ENCODE peak calls at places on chromosomes 13 and 19, in nine cellular contexts. One of them, this sample, is unnamed.

GRCh38 chr19:12932392-12933286 is 872 bp downstream of the FARSA start:
- DNase-seq in stomach: no peak
- DNase-seq in H1: no peak
- DNase-seq in Panc1: no peak
- DNase-seq in GM23338: no peak
- DNase-seq in upper lobe of left lung: no peak
- DNase-seq in suprapubic skin: no peak
- DNase-seq in spleen: no peak
- DNase-seq in K562: no peak
- DNase-seq in this sample: no peak

GRCh38 chr19:29372921-29373797 is 152.6 kb upstream of the VSTM2B start:
- DNase-seq in stomach: no peak
- DNase-seq in H1: no peak
- DNase-seq in Panc1: no peak
- DNase-seq in GM23338: no peak
- DNase-seq in upper lobe of left lung: peak; percentile 12
- DNase-seq in suprapubic skin: peak; percentile 24
- DNase-seq in spleen: peak; percentile 57
- DNase-seq in K562: no peak
- DNase-seq in this sample: peak; percentile 2

GRCh38 chr13:25455146-25455545 is 83.4 kb downstream of the ATP8A2 start:
- DNase-seq in stomach: no peak
- DNase-seq in H1: no peak
- DNase-seq in Panc1: no peak
- DNase-seq in GM23338: no peak
- DNase-seq in upper lobe of left lung: peak; percentile 51
- DNase-seq in suprapubic skin: no peak
- DNase-seq in spleen: no peak
- DNase-seq in K562: no peak
- DNase-seq in this sample: no peak

GRCh38 chr13:113216165-113217056 is 7.0 kb downstream of the CUL4A start:
- DNase-seq in stomach: peak; percentile 60
- DNase-seq in H1: no peak
- DNase-seq in Panc1: no peak
- DNase-seq in GM23338: peak; percentile 70
- DNase-seq in upper lobe of left lung: peak; percentile 89
- DNase-seq in suprapubic skin: no peak
- DNase-seq in spleen: peak; percentile 29
- DNase-seq in K562: peak; percentile 55
- DNase-seq in this sample: peak; percentile 66

GRCh38 chr19:8320564-8321066 is 560 bp downstream of the NDUFA7 start:
- DNase-seq in stomach: no peak
- DNase-seq in H1: no peak
- DNase-seq in Panc1: no peak
- DNase-seq in GM23338: peak; percentile 26
- DNase-seq in upper lobe of left lung: no peak
- DNase-seq in suprapubic skin: no peak
- DNase-seq in spleen: no peak
- DNase-seq in K562: peak; percentile 11
- DNase-seq in this sample: no peak

GRCh38 chr13:107329991-107330390 is 762.1 kb upstream of the ARGLU1 start:
- DNase-seq in stomach: no peak
- DNase-seq in H1: no peak
- DNase-seq in Panc1: no peak
- DNase-seq in GM23338: no peak
- DNase-seq in upper lobe of left lung: no peak
- DNase-seq in suprapubic skin: no peak
- DNase-seq in spleen: no peak
- DNase-seq in K562: no peak
- DNase-seq in this sample: no peak

GRCh38 chr19:277581-278165 is 13.5 kb downstream of the PLPP2 start:
- DNase-seq in stomach: no peak
- DNase-seq in H1: no peak
- DNase-seq in Panc1: no peak
- DNase-seq in GM23338: peak; percentile 84
- DNase-seq in upper lobe of left lung: no peak
- DNase-seq in suprapubic skin: no peak
- DNase-seq in spleen: no peak
- DNase-seq in K562: no peak
- DNase-seq in this sample: no peak

GRCh38 chr13:20272104-20272503 is 40.0 kb upstream of the GJB6 start:
- DNase-seq in stomach: no peak
- DNase-seq in H1: no peak
- DNase-seq in Panc1: no peak
- DNase-seq in GM23338: no peak
- DNase-seq in upper lobe of left lung: no peak
- DNase-seq in suprapubic skin: no peak
- DNase-seq in spleen: no peak
- DNase-seq in K562: no peak
- DNase-seq in this sample: no peak

GRCh38 chr13:80217614-80218456 is 123.1 kb downstream of the SPRY2 start:
- DNase-seq in stomach: no peak
- DNase-seq in H1: peak; percentile 19
- DNase-seq in Panc1: no peak
- DNase-seq in GM23338: peak; percentile 44
- DNase-seq in upper lobe of left lung: no peak
- DNase-seq in suprapubic skin: no peak
- DNase-seq in spleen: no peak
- DNase-seq in K562: no peak
- DNase-seq in this sample: no peak

GRCh38 chr13:25761041-25761440 is 290.8 kb downstream of the SHISA2 start:
- DNase-seq in stomach: no peak
- DNase-seq in H1: no peak
- DNase-seq in Panc1: no peak
- DNase-seq in GM23338: no peak
- DNase-seq in upper lobe of left lung: no peak
- DNase-seq in suprapubic skin: no peak
- DNase-seq in spleen: no peak
- DNase-seq in K562: no peak
- DNase-seq in this sample: no peak

GRCh38 chr13:98060282-98060681 is 82.6 kb upstream of the FARP1 start:
- DNase-seq in stomach: no peak
- DNase-seq in H1: no peak
- DNase-seq in Panc1: no peak
- DNase-seq in GM23338: no peak
- DNase-seq in upper lobe of left lung: no peak
- DNase-seq in suprapubic skin: no peak
- DNase-seq in spleen: no peak
- DNase-seq in K562: no peak
- DNase-seq in this sample: no peak

GRCh38 chr13:107202371-107203023 is 634.6 kb upstream of the ARGLU1 start:
- DNase-seq in stomach: peak; percentile 36
- DNase-seq in H1: no peak
- DNase-seq in Panc1: no peak
- DNase-seq in GM23338: no peak
- DNase-seq in upper lobe of left lung: no peak
- DNase-seq in suprapubic skin: no peak
- DNase-seq in spleen: no peak
- DNase-seq in K562: no peak
- DNase-seq in this sample: no peak

GRCh38 chr19:20238025-20238623 is 71.1 kb downstream of the ZNF486 start:
- DNase-seq in stomach: peak; percentile 94
- DNase-seq in H1: peak; percentile 78
- DNase-seq in Panc1: peak; percentile 62
- DNase-seq in GM23338: peak; percentile 99
- DNase-seq in upper lobe of left lung: peak; percentile 88
- DNase-seq in suprapubic skin: peak; percentile 90
- DNase-seq in spleen: peak; percentile 89
- DNase-seq in K562: peak; percentile 20
- DNase-seq in this sample: peak; percentile 77

DNA sequence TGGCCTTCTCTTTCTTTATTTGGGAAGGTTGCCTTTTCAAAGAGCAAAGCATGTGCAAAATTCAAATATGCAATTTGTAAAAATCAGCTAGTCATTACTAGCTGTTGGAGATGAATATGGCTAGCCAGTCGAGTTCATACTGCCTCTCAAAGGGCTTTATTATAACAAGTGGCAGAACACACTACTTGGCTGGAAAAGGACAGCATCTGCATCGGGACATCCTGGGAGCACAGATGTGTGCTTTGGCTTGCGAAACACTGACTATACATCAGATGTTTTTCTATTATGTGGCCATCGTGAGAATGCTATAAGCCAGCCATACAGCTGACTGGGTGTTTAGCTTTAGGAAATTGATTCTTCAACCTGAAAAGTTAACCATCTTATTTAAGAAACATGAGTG is 424.2 kb downstream of the KCTD12 start:
- DNase-seq in stomach: no peak
- DNase-seq in H1: no peak
- DNase-seq in Panc1: no peak
- DNase-seq in GM23338: no peak
- DNase-seq in upper lobe of left lung: no peak
- DNase-seq in suprapubic skin: no peak
- DNase-seq in spleen: no peak
- DNase-seq in K562: no peak
- DNase-seq in this sample: no peak
- TF ChIP-seq POLR2AphosphoS5 in stomach: no peak
- TF ChIP-seq POLR2AphosphoS5 in H1: no peak
- TF ChIP-seq POLR2AphosphoS5 in Panc1: no peak
- TF ChIP-seq POLR2AphosphoS5 in GM23338: no peak
- TF ChIP-seq POLR2AphosphoS5 in upper lobe of left lung: no peak
- TF ChIP-seq POLR2AphosphoS5 in suprapubic skin: no peak
- TF ChIP-seq POLR2AphosphoS5 in spleen: no peak
- TF ChIP-seq POLR2AphosphoS5 in K562: no peak
- TF ChIP-seq POLR2AphosphoS5 in this sample: no peak

DNA sequence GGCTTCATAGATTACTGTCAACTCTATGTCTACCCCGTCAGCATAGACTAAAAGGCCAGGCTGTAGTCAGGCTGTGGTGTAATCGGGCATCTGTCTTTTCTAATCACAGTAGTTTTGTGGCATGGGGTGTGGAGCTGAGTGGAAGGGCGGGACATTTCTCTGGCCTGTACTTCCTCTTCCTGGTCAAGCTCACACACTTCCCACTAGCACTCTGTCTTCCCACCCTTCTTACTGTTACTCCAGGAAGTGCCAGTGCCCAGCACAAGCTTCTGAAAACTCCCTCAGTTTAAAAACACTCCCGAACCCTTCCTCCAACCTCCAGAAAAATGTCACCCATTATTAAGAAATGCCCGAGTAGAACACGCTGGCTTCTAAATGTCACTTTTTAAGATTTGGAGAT is 229.8 kb downstream of the KLF5 start:
- DNase-seq in stomach: no peak
- DNase-seq in H1: no peak
- DNase-seq in Panc1: no peak
- DNase-seq in GM23338: no peak
- DNase-seq in upper lobe of left lung: no peak
- DNase-seq in suprapubic skin: no peak
- DNase-seq in spleen: no peak
- DNase-seq in K562: no peak
- DNase-seq in this sample: no peak
- H3K4me1 ChIP-seq in stomach: peaks cover 9% of the 10 kb centered on the region
- H3K4me1 ChIP-seq in H1: no peaks in the 10 kb centered on the region
- H3K4me1 ChIP-seq in Panc1: no peaks in the 10 kb centered on the region
- H3K4me1 ChIP-seq in GM23338: peaks cover 4% of the 10 kb centered on the region
- H3K4me1 ChIP-seq in upper lobe of left lung: no peaks in the 10 kb centered on the region
- H3K4me1 ChIP-seq in suprapubic skin: peaks cover 23% of the 10 kb centered on the region
- H3K4me1 ChIP-seq in spleen: no peaks in the 10 kb centered on the region
- H3K4me1 ChIP-seq in K562: no peaks in the 10 kb centered on the region
- H3K4me1 ChIP-seq in this sample: no peaks in the 10 kb centered on the region

DNA sequence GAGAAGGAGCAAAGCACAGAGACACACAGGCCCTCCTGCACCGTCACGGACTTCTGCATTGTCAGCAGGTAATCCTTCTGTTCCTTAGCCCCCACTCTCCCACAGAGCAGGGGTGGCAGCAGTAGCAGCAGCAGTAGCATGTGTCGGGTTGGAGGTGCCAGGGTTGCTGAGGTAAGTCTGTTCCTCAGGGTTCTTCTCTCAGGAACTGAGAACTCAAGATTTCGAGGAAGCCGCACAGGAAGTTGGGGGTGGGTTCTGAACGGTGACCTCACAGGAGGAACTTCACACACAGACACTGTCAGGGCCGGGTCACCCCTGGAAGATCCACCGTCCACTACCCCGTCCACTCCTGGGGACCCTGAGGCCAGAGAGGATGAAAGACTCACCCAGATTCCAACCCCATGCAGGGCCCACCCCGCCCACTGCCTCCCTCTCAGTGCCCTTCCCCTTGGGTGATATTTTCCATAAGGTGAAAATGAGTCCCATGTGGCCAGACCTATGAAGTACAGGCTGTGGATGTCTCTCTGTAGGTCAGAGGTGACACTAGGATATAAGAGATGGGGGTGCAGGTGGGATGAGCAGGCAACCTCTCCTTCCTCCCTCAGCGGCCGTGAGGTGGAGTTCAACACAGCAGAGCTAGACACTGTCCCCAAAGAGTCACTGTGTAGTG is at the start of gene SIGLEC12:
- DNase-seq in stomach: no peak
- DNase-seq in H1: no peak
- DNase-seq in Panc1: no peak
- DNase-seq in GM23338: no peak
- DNase-seq in upper lobe of left lung: peak; percentile 74
- DNase-seq in suprapubic skin: no peak
- DNase-seq in spleen: peak; percentile 89
- DNase-seq in K562: no peak
- DNase-seq in this sample: no peak
- TF ChIP-seq POLR2AphosphoS5 in stomach: no peak
- TF ChIP-seq POLR2AphosphoS5 in H1: no peak
- TF ChIP-seq POLR2AphosphoS5 in Panc1: no peak
- TF ChIP-seq POLR2AphosphoS5 in GM23338: no peak
- TF ChIP-seq POLR2AphosphoS5 in upper lobe of left lung: no peak
- TF ChIP-seq POLR2AphosphoS5 in suprapubic skin: no peak
- TF ChIP-seq POLR2AphosphoS5 in spleen: peak; percentile 65
- TF ChIP-seq POLR2AphosphoS5 in K562: no peak
- TF ChIP-seq POLR2AphosphoS5 in this sample: no peak

GRCh38 chr19:6660930-6661329 is 9.0 kb downstream of the TNFSF14 start:
- DNase-seq in stomach: no peak
- DNase-seq in H1: no peak
- DNase-seq in Panc1: no peak
- DNase-seq in GM23338: peak; percentile 42
- DNase-seq in upper lobe of left lung: no peak
- DNase-seq in suprapubic skin: no peak
- DNase-seq in spleen: no peak
- DNase-seq in K562: no peak
- DNase-seq in this sample: no peak
- H3K4me1 ChIP-seq in stomach: peaks cover 8% of the 10 kb centered on the region
- H3K4me1 ChIP-seq in H1: no peaks in the 10 kb centered on the region
- H3K4me1 ChIP-seq in Panc1: no peaks in the 10 kb centered on the region
- H3K4me1 ChIP-seq in GM23338: no peaks in the 10 kb centered on the region
- H3K4me1 ChIP-seq in upper lobe of left lung: no peaks in the 10 kb centered on the region
- H3K4me1 ChIP-seq in suprapubic skin: peaks cover 3% of the 10 kb centered on the region
- H3K4me1 ChIP-seq in spleen: peaks cover 49% of the 10 kb centered on the region
- H3K4me1 ChIP-seq in K562: no peaks in the 10 kb centered on the region
- H3K4me1 ChIP-seq in this sample: no peaks in the 10 kb centered on the region

GRCh38 chr13:109410868-109411267 is 375.5 kb downstream of the IRS2 start:
- DNase-seq in stomach: no peak
- DNase-seq in H1: no peak
- DNase-seq in Panc1: no peak
- DNase-seq in GM23338: no peak
- DNase-seq in upper lobe of left lung: no peak
- DNase-seq in suprapubic skin: no peak
- DNase-seq in spleen: no peak
- DNase-seq in K562: no peak
- DNase-seq in this sample: no peak
- TF ChIP-seq POLR2AphosphoS5 in stomach: no peak
- TF ChIP-seq POLR2AphosphoS5 in H1: no peak
- TF ChIP-seq POLR2AphosphoS5 in Panc1: no peak
- TF ChIP-seq POLR2AphosphoS5 in GM23338: no peak
- TF ChIP-seq POLR2AphosphoS5 in upper lobe of left lung: no peak
- TF ChIP-seq POLR2AphosphoS5 in suprapubic skin: no peak
- TF ChIP-seq POLR2AphosphoS5 in spleen: no peak
- TF ChIP-seq POLR2AphosphoS5 in K562: no peak
- TF ChIP-seq POLR2AphosphoS5 in this sample: no peak

This sample was measured in prostate gland.